ENCODE peak calls at places on chromosomes 6 and 20, in ten cellular contexts. B, U, W, Z, D, H, M, P, X and T are unnamed samples.

GRCh38 chr20:6940052-6940451 is 172.6 kb downstream of the BMP2 start:
- DNase-seq in U (peak; percentile 34), M (no peak), H (peak; percentile 27), D (no peak), W (no peak), X (no peak), Z (no peak), P (no peak), B (no peak), T (peak; percentile 64)

GRCh38 chr20:47033665-47034064 is 139.0 kb downstream of the EYA2 start:
- DNase-seq in W (no peak), D (no peak), Z (no peak), X (no peak), H (no peak), B (no peak), M (no peak), U (no peak), P (no peak), T (no peak)

GRCh38 chr6:42564496-42564890 is 664 bp downstream of the UBR2 start:
- DNase-seq in B (no peak), P (no peak), X (no peak), Z (no peak), U (peak; percentile 37), H (peak; percentile 38), W (no peak), D (no peak), M (no peak), T (peak; percentile 72)

GRCh38 chr20:35610833-35611427 is 4.7 kb upstream of the SPAG4 start:
- DNase-seq in X (no peak), B (no peak), U (no peak), W (no peak), D (no peak), P (no peak), Z (no peak), M (peak; percentile 6), H (no peak), T (no peak)

GRCh38 chr6:148969679-148970078 is 222.8 kb downstream of the UST start:
- DNase-seq in X (peak; percentile 86), B (no peak), Z (no peak), P (no peak), U (peak; percentile 5), H (no peak), M (peak; percentile 74), W (peak; percentile 49), D (no peak), T (peak; percentile 91)

GRCh38 chr6:39881851-39882566 is 52.3 kb downstream of the MOCS1 start:
- DNase-seq in P (no peak), H (no peak), Z (no peak), D (peak; percentile 43), X (peak; percentile 70), U (no peak), B (no peak), W (no peak), M (peak; percentile 85), T (no peak)

GRCh38 chr6:125597411-125598253 is 151.8 kb upstream of the HEY2 start:
- DNase-seq in W (no peak), P (no peak), Z (peak; percentile 65), M (no peak), B (no peak), X (no peak), D (no peak), U (peak; percentile 15), H (peak; percentile 45), T (peak; percentile 97)

GRCh38 chr20:62858059-62858458 is 3.6 kb downstream of the TCFL5 start:
- DNase-seq in W (no peak), M (no peak), X (no peak), Z (no peak), B (no peak), P (no peak), U (no peak), H (no peak), D (no peak), T (no peak)

GRCh38 chr20:46361386-46361785 is 45.0 kb downstream of the ELMO2 start:
- DNase-seq in M (no peak), B (no peak), H (no peak), Z (no peak), P (no peak), X (no peak), U (no peak), D (no peak), W (no peak), T (no peak)

GRCh38 chr6:155352812-155353211 is 38.5 kb upstream of the TFB1M start:
- DNase-seq in Z (no peak), H (no peak), U (no peak), B (no peak), D (no peak), X (peak; percentile 27), W (no peak), P (no peak), M (peak; percentile 52), T (no peak)

GRCh38 chr6:167153523-167153959 is 4.2 kb downstream of the GPR31 start:
- DNase-seq in Z (no peak), U (no peak), D (no peak), M (peak; percentile 12), X (no peak), H (no peak), B (no peak), W (peak; percentile 72), P (no peak), T (no peak)

GRCh38 chr6:54847799-54848597 is 1.4 kb downstream of the FAM83B start:
- DNase-seq in U (peak; percentile 32), H (no peak), Z (no peak), M (no peak), B (no peak), W (no peak), X (peak; percentile 11), D (no peak), P (no peak), T (peak; percentile 84)

GRCh38 chr6:85945454-85946185 is 302.9 kb upstream of the SYNCRIP start:
- DNase-seq in U (no peak), H (no peak), M (no peak), D (no peak), W (no peak), B (no peak), X (no peak), P (no peak), Z (no peak), T (no peak)

GRCh38 chr6:170091000-170091638 is 199.8 kb downstream of the DLL1 start:
- DNase-seq in P (no peak), M (no peak), Z (peak; percentile 52), D (peak; percentile 10), X (no peak), H (no peak), B (no peak), U (no peak), W (peak; percentile 34), T (no peak)

GRCh38 chr6:13370623-13371022 is 42.3 kb upstream of the TBC1D7 start:
- DNase-seq in U (no peak), P (no peak), X (no peak), M (no peak), Z (no peak), H (no peak), W (no peak), B (no peak), D (no peak), T (no peak)

GRCh38 chr20:62303327-62304226 is 780 bp downstream of the ADRM1 start:
- DNase-seq in P (no peak), M (no peak), W (peak; percentile 60), D (no peak), Z (no peak), U (no peak), B (no peak), H (no peak), X (no peak), T (peak; percentile 30)

GRCh38 chr6:71134929-71135642 is 153.5 kb upstream of the OGFRL1 start:
- DNase-seq in H (no peak), Z (no peak), B (no peak), W (no peak), U (no peak), M (no peak), X (no peak), P (no peak), D (no peak), T (peak; percentile 23)

GRCh38 chr20:33373735-33374605 is 27.3 kb downstream of the CDK5RAP1 start:
- DNase-seq in H (peak; percentile 25), M (peak; percentile 28), W (no peak), U (peak; percentile 97), X (peak; percentile 79), Z (no peak), B (no peak), P (no peak), D (no peak), T (peak; percentile 86)

GRCh38 chr6:93523365-93523764 is 104.0 kb upstream of the EPHA7 start:
- DNase-seq in U (no peak), B (no peak), M (no peak), X (no peak), P (no peak), Z (no peak), W (no peak), D (no peak), H (no peak), T (peak; percentile 32)

GRCh38 chr6:77456531-77457248 is 6.6 kb downstream of the HTR1B start:
- DNase-seq in D (no peak), U (peak; percentile 92), X (peak; percentile 99), P (no peak), M (peak; percentile 98), W (no peak), Z (no peak), H (no peak), B (no peak), T (no peak)

GRCh38 chr6:129340983-129341382 is 369.0 kb downstream of the ARHGAP18 start:
- DNase-seq in H (no peak), X (peak; percentile 73), Z (no peak), B (no peak), P (no peak), U (peak; percentile 52), M (peak; percentile 86), D (no peak), W (no peak), T (no peak)

GRCh38 chr6:155187096-155187495 is 76.7 kb upstream of the CLDN20 start:
- DNase-seq in W (no peak), H (no peak), X (no peak), P (no peak), U (no peak), B (no peak), D (no peak), Z (no peak), M (no peak), T (no peak)

GRCh38 chr6:154499854-154500589 is 10.5 kb downstream of the CNKSR3 start:
- DNase-seq in P (no peak), U (no peak), W (no peak), D (no peak), M (no peak), Z (no peak), B (no peak), H (no peak), X (no peak), T (no peak)

GRCh38 chr6:30884521-30885480 is 482 bp downstream of the DDR1 start:
- DNase-seq in U (no peak), M (peak; percentile 9), X (no peak), Z (no peak), D (peak; percentile 76), H (peak; percentile 22), W (peak; percentile 74), P (no peak), B (no peak), T (peak; percentile 69)

GRCh38 chr20:32626859-32627636 is 41.9 kb upstream of the NOL4L start:
- DNase-seq in X (no peak), Z (no peak), M (no peak), B (no peak), D (no peak), H (peak; percentile 67), U (peak; percentile 52), W (peak; percentile 60), P (no peak), T (peak; percentile 98)

GRCh38 chr20:49544535-49544934 is 23.4 kb downstream of the PTGIS start:
- DNase-seq in U (no peak), B (no peak), H (no peak), W (no peak), D (no peak), P (no peak), M (no peak), Z (no peak), X (no peak), T (no peak)

GRCh38 chr20:6829510-6830116 is 62.1 kb downstream of the BMP2 start:
- DNase-seq in P (no peak), B (no peak), Z (no peak), W (no peak), M (no peak), D (no peak), H (no peak), X (no peak), U (no peak), T (peak; percentile 93)

GRCh38 chr6:63644668-63645326 is 9.2 kb downstream of the PHF3 start:
- DNase-seq in W (no peak), H (no peak), U (no peak), Z (no peak), M (no peak), D (peak; percentile 25), P (no peak), X (no peak), B (no peak), T (peak; percentile 29)